ENCODE peak calls at places on chromosomes 6 and 20, in five cellular contexts. Q is spleen, B is neuronal stem cell, G is prostate gland, A is right cardiac atrium. I is an unnamed sample. For H3K27me3, the result is how much of the 10 kb centered on the place peaks cover.

GRCh38 chr6:35023601-35024000 is 117.5 kb downstream of the TCP11 start:
- DNase-seq in Q (no peak), B (no peak), G (no peak), A (no peak), I (no peak)

GRCh38 chr6:5472583-5472982 is 211.3 kb downstream of the FARS2 start:
- DNase-seq in Q (no peak), B (no peak), G (no peak), A (no peak), I (no peak)

GRCh38 chr20:6562111-6562510 is 205.4 kb upstream of the BMP2 start:
- DNase-seq in Q (no peak), B (no peak), G (no peak), A (no peak), I (no peak)

GRCh38 chr20:36342721-36343120 is 36.6 kb downstream of the DLGAP4 start:
- DNase-seq in Q (peak), B (no peak), G (no peak), A (no peak), I (no peak)

GRCh38 chr6:153140299-153140698 is 9.2 kb upstream of the RGS17 start:
- DNase-seq in Q (no peak), B (no peak), G (no peak), A (no peak), I (no peak)

GRCh38 chr6:95576218-95576617 is 1.1 kb upstream of the MANEA start:
- DNase-seq in Q (no peak), B (no peak), G (no peak), A (no peak), I (no peak)

GRCh38 chr6:160926281-160927276 is 65.0 kb upstream of the MAP3K4 start:
- DNase-seq in Q (no peak), B (no peak), G (no peak), A (no peak), I (no peak)

GRCh38 chr6:123380257-123380656 is 256.5 kb downstream of the TRDN start:
- DNase-seq in Q (no peak), B (peak), G (no peak), A (no peak), I (no peak)

GRCh38 chr6:72787521-72788031 is 165.7 kb downstream of the KCNQ5 start:
- DNase-seq in Q (no peak), B (peak), G (peak), A (peak), I (no peak)

GRCh38 chr6:19032486-19033295 is 645.5 kb downstream of the RNF144B start:
- DNase-seq in Q (no peak), B (no peak), G (no peak), A (peak), I (no peak)

GRCh38 chr6:125196613-125197012 is 43.0 kb downstream of the TPD52L1 start:
- DNase-seq in Q (no peak), B (no peak), G (no peak), A (no peak), I (no peak)

GRCh38 chr6:145214570-145214969 is 520.8 kb downstream of the EPM2A start:
- DNase-seq in Q (no peak), B (peak), G (peak), A (no peak), I (no peak)

GRCh38 chr6:139597781-139598368 is 223.4 kb upstream of the CITED2 start:
- DNase-seq in Q (no peak), B (no peak), G (peak), A (peak), I (peak)

GRCh38 chr20:46111028-46111835 is 6.9 kb upstream of the CD40 start:
- DNase-seq in Q (no peak), B (no peak), G (no peak), A (peak), I (no peak)

GRCh38 chr6:157977176-157977804 is 4.4 kb upstream of the SYNJ2 start:
- DNase-seq in Q (no peak), B (no peak), G (no peak), A (no peak), I (no peak)

GRCh38 chr6:125597411-125598253 is 151.8 kb upstream of the HEY2 start:
- DNase-seq in Q (no peak), B (no peak), G (no peak), A (no peak), I (no peak)

GRCh38 chr6:155832596-155832995 is 377.0 kb upstream of the NOX3 start:
- DNase-seq in Q (no peak), B (no peak), G (no peak), A (no peak), I (no peak)

GRCh38 chr20:22496817-22497216 is 87.6 kb downstream of the FOXA2 start:
- DNase-seq in Q (no peak), B (no peak), G (no peak), A (no peak), I (no peak)

GRCh38 chr6:25950297-25950696 is 12.3 kb upstream of the TRIM38 start:
- DNase-seq in Q (no peak), B (no peak), G (no peak), A (no peak), I (no peak)

GRCh38 chr6:24307881-24308280 is 50.0 kb downstream of the DCDC2 start:
- DNase-seq in Q (no peak), B (no peak), G (no peak), A (no peak), I (no peak)

GRCh38 chr20:325889-326644 is 715 bp downstream of the SOX12 start:
- DNase-seq in Q (peak), B (peak), G (peak), A (peak), I (peak)

GRCh38 chr6:1481326-1481725 is 92.0 kb downstream of the FOXF2 start:
- DNase-seq in Q (no peak), B (no peak), G (no peak), A (no peak), I (no peak)

GRCh38 chr6:48615041-48615440 is 504.0 kb upstream of the PTCHD4 start:
- DNase-seq in Q (no peak), B (no peak), G (no peak), A (no peak), I (no peak)

GRCh38 chr6:145119091-145119490 is 616.2 kb downstream of the EPM2A start:
- DNase-seq in Q (no peak), B (no peak), G (no peak), A (no peak), I (no peak)

GRCh38 chr20:53399592-53400335 is 193.9 kb downstream of the ZNF217 start:
- DNase-seq in Q (no peak), B (no peak), G (no peak), A (no peak), I (no peak)

GRCh38 chr6:54896302-54896701 is 49.7 kb downstream of the FAM83B start:
- DNase-seq in Q (no peak), B (no peak), G (no peak), A (no peak), I (no peak)

GRCh38 chr6:22756365-22756764 is 187.0 kb downstream of the HDGFL1 start:
- DNase-seq in Q (no peak), B (no peak), G (no peak), A (no peak), I (no peak)

GRCh38 chr20:32445539-32446273 is 87.6 kb downstream of the ASXL1 start:
- DNase-seq in Q (no peak), B (no peak), G (no peak), A (peak), I (no peak)

GRCh38 chr20:50258790-50259483 is 68.3 kb downstream of the CEBPB start:
- DNase-seq in Q (no peak), B (no peak), G (no peak), A (no peak), I (no peak)

GRCh38 chr6:155084431-155085123 is 89.5 kb downstream of the TIAM2 start:
- DNase-seq in Q (no peak), B (no peak), G (no peak), A (no peak), I (no peak)

GRCh38 chr6:12385316-12385715 is 95.2 kb downstream of the EDN1 start:
- DNase-seq in Q (no peak), B (no peak), G (no peak), A (no peak), I (no peak)

GRCh38 chr6:81876977-81877376 is 124.5 kb upstream of the TENT5A start:
- DNase-seq in Q (no peak), B (no peak), G (no peak), A (no peak), I (no peak)

GRCh38 chr6:21946298-21946783 is 350.5 kb downstream of the PRL start:
- DNase-seq in Q (no peak), B (no peak), G (no peak), A (no peak), I (no peak)

DNA sequence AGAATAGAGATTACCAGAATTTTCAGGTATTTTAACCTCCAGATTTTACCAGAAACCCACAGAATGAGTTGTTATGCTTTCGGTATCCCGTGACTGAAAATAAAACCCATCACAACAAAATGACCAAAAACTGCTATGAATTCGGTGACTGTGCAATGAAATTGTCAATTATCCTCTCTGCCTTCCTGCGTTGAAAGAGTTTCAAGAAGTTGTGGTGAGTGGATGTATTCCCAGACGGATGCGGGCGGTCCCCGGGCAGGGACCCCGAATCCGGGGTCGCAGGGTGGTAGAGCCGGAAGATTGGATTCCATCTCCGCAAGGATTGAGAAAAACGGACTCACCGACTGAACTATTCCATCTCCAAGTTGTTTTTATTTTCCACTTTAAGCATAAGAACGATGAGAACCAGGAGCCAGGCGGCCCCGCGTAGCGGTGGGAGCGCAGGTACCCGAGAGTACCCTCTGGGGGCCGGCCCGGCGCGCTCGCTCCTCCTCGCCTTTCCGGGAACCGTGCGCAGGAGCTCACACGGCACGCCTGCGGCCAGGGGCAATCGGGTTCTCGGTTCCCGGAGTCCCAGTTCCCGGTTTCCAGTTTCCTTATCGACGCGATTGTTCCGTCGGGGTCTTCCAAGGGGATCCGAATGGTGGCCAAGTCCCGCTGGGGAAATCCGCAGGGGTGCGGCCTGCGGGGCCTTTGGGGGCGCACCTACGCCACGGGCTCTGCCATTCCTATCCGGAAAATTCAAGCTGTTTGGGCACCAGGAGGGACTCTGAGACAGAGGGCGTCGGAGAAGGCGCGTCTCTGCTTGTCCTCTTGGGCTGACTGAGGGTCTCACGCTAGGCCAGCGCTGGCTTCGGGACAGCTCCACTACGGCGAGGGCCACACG is 104.9 kb upstream of the PRDM1 start:
- DNase-seq in Q (peak), B (no peak), G (no peak), A (no peak), I (no peak)
- H3K27me3 ChIP-seq in Q (under half), B (under half), G (under half), A (under half), I (under half)

DNA sequence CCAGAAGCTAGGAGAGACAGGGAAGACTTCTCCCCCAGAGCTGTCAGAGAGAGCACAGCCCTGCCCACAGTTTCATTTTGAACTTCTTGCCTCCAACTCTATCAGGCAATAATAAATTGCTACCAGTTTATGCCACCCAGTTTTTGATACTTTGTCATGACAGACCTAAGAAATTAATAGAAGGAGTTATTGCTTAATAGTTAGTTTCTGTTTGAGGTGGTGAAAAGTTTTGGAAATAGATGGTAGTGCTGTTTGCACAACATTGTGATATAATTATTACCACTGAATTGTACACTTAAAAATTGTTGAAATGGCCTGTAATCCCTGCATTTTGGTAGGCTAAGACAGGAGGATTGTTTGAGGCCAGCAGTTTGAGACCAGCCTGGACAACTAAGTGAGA is 5.0 kb upstream of the MDFI start:
- DNase-seq in Q (no peak), B (no peak), G (no peak), A (no peak), I (no peak)
- H3K27me3 ChIP-seq in Q (under half), B (under half), G (under half), A (under half), I (under half)

GRCh38 chr6:36276581-36277536 is 7.0 kb downstream of the PNPLA1 start:
- DNase-seq in Q (no peak), B (no peak), G (no peak), A (no peak), I (no peak)
- H3K27me3 ChIP-seq in Q (under half), B (under half), G (under half), A (under half), I (under half)

DNA sequence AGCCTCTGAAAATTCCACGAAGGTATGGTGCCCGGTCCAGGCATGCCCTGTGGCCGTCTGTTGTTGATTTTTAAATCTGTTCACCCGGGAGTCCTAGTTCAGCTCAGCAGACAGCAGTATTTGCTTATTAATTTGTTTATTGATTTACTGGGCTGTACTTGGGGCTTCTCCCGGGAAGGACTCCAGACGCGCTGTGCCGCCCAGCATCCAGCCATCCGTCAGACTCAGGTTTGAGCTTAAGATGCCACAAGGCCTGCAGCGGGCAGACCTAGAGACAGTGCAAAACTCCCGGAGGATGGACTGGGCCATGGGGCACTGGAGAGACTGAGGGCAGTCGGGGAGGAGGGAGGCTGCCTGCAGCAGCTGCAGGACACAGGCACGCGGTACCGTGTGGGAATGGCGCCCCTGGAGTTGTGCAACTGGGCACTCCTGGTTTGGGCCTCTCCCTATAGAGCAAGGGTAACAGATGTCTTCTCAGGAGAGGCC is 17.3 kb upstream of the CCDC167 start:
- DNase-seq in Q (peak), B (no peak), G (no peak), A (no peak), I (no peak)
- H3K27me3 ChIP-seq in Q (under half), B (under half), G (under half), A (under half), I (under half)

GRCh38 chr6:151186276-151186675 is 53.5 kb upstream of the AKAP12 start:
- DNase-seq in Q (no peak), B (no peak), G (no peak), A (no peak), I (no peak)

GRCh38 chr6:151191477-151191995 is 48.2 kb upstream of the AKAP12 start:
- DNase-seq in Q (no peak), B (no peak), G (no peak), A (no peak), I (no peak)

GRCh38 chr6:151181701-151182367 is 57.9 kb upstream of the AKAP12 start:
- DNase-seq in Q (no peak), B (no peak), G (no peak), A (no peak), I (no peak)

DNA sequence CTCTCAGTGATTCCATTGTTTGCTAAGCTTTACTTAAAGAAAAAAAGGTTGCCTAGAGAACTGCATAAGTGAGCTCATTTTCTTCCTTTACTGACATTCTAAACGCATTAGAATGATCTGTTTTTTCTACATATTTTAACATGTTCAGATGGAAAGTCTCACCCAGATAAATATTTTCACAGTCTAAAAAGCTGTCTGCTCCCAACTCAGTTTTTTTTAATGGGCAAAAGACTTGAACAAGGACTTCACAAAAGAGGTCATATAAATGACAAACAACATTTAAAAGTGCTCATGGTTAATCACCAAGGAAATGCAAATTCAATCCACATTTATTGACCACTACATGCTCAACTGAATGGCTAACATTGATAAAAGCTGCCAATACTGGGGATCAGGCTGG is 52.8 kb upstream of the AKAP12 start:
- DNase-seq in Q (no peak), B (no peak), G (no peak), A (no peak), I (no peak)
- H3K27me3 ChIP-seq in Q (under half), B (under half), G (under half), A (under half), I (under half)

GRCh38 chr6:3749991-3750323 is 1.6 kb downstream of the PXDC1 start:
- DNase-seq in Q (no peak), B (no peak), G (peak), A (peak), I (peak)
- H3K27me3 ChIP-seq in Q (under half), B (under half), G (under half), A (under half), I (under half)

DNA sequence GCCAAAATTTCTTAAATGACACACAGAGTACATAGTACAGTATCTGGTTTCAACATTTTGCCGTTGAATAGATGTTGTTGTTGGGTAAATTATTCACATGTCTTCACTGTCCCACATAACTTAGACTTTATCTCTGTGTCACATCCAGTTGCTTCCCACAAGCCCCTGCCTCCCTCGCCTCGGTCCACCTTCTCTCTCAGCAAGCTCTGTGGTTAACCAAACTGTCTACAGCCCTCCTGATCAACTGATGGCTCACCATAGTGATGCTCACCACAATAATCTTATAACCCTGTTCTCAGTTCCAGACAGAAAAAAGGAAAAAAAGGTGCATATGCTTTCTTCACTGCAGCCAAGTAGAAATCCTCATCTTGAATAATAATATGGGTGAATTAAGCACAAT is 23.0 kb downstream of the IL17F start:
- DNase-seq in Q (no peak), B (no peak), G (no peak), A (no peak), I (no peak)
- H3K27me3 ChIP-seq in Q (under half), B (under half), G (under half), A (under half), I (under half)

I was measured in uterus.